ENCODE peak calls at places on chromosomes 11 and 22, in eight cellular contexts. Q is fibroblast of lung, X is Peyer's patch, U is vagina, M is heart right ventricle, K is uterus, S is body of pancreas, O is GM23338. A is an unnamed sample. For H3K4me1, the result is how much of the 10 kb centered on the place peaks cover.

GRCh38 chr11:119236891-119237290 is 30.8 kb downstream of the CBL start:
- DNase-seq in Q (peak), X (no peak), U (no peak), M (no peak), K (no peak), S (no peak), O (no peak), A (no peak)

GRCh38 chr11:34613462-34614183 is 7.3 kb upstream of the EHF start:
- DNase-seq in Q (no peak), X (no peak), U (peak), M (no peak), K (no peak), S (no peak), O (no peak), A (peak)

GRCh38 chr11:60763692-60764369 is 7.2 kb downstream of the MS4A15 start:
- DNase-seq in Q (no peak), X (peak), U (no peak), M (no peak), K (no peak), S (no peak), O (no peak), A (peak)

GRCh38 chr22:27510024-27510423 is 291.5 kb downstream of the MN1 start:
- DNase-seq in Q (no peak), X (no peak), U (no peak), M (no peak), K (no peak), S (no peak), O (no peak), A (no peak)

GRCh38 chr22:39491696-39492095 is 10.4 kb upstream of the MIEF1 start:
- DNase-seq in Q (no peak), X (no peak), U (no peak), M (no peak), K (no peak), S (no peak), O (no peak), A (no peak)

GRCh38 chr11:20647976-20648565 is 21.3 kb upstream of the NELL1 start:
- DNase-seq in Q (peak), X (peak), U (no peak), M (no peak), K (no peak), S (peak), O (peak), A (no peak)

GRCh38 chr11:6742260-6742659 is 29.5 kb downstream of the OR2AG2 start:
- DNase-seq in Q (no peak), X (no peak), U (no peak), M (no peak), K (no peak), S (no peak), O (no peak), A (no peak)

GRCh38 chr11:1152316-1153104 is 5.2 kb upstream of the MUC5AC start:
- DNase-seq in Q (peak), X (peak), U (no peak), M (peak), K (no peak), S (no peak), O (no peak), A (no peak)

GRCh38 chr11:64742940-64743590 is 877 bp downstream of the RASGRP2 start:
- DNase-seq in Q (no peak), X (peak), U (no peak), M (peak), K (peak), S (peak), O (peak), A (peak)

GRCh38 chr22:43828711-43829447 is 16.8 kb upstream of the EFCAB6 start:
- DNase-seq in Q (peak), X (peak), U (no peak), M (peak), K (peak), S (peak), O (peak), A (peak)

GRCh38 chr11:74341926-74342325 is 30.5 kb upstream of the P4HA3 start:
- DNase-seq in Q (no peak), X (no peak), U (no peak), M (no peak), K (no peak), S (no peak), O (no peak), A (no peak)

GRCh38 chr11:122109932-122110331 is 6.1 kb downstream of the BLID start:
- DNase-seq in Q (no peak), X (no peak), U (no peak), M (no peak), K (no peak), S (no peak), O (no peak), A (no peak)
- H3K4me1 ChIP-seq in Q (under half), X (under half), U (under half), M (under half), K (under half), S (under half), O (under half), A (under half)

GRCh38 chr22:28942333-28942732 is 59.0 kb downstream of the ZNRF3 start:
- DNase-seq in Q (no peak), X (no peak), U (no peak), M (no peak), K (no peak), S (no peak), O (no peak), A (no peak)

GRCh38 chr22:28943501-28943879 is 60.1 kb downstream of the ZNRF3 start:
- DNase-seq in Q (no peak), X (no peak), U (no peak), M (no peak), K (no peak), S (peak), O (no peak), A (no peak)

GRCh38 chr22:28940441-28940840 is 57.1 kb downstream of the ZNRF3 start:
- DNase-seq in Q (no peak), X (no peak), U (no peak), M (no peak), K (no peak), S (no peak), O (no peak), A (no peak)

GRCh38 chr22:28939932-28940331 is 56.6 kb downstream of the ZNRF3 start:
- DNase-seq in Q (no peak), X (no peak), U (no peak), M (no peak), K (no peak), S (no peak), O (no peak), A (no peak)

DNA sequence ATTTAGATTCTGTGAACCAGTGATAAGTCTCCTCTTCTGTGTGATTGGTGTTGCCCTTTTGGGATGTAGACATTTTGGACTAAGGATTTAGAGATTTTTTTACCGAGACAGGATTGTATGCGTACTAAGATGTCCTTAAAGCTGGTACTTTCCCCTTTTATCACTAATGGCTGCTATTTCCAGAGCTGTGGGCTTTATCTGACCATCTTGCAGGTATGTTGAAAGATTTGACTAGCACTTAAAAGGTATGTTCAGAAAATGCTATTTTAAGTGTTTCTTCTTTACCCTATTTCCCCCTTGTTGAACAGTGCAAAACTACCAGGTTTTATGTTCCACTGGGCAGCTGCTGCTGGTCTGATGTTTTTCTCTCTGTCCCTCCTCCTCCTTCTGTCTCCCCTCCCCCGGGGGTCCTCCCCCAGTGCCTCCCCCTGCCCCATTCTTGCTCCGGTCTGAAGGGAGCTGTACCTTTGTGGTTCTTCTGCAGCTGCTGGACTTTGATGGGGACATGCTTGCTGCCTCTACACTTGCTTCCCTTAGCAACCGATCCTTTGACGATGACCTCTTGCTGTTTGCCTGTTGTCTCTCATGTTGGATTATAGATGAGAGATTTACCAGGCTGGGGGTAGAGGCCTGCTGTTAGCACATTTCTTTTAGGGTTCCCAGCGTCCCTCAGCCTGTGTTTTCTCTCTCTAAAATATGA is 59.6 kb downstream of the ZNRF3 start:
- DNase-seq in Q (no peak), X (no peak), U (no peak), M (no peak), K (no peak), S (no peak), O (no peak), A (no peak)
- H3K4me1 ChIP-seq in Q (under half), X (under half), U (under half), M (under half), K (under half), S (under half), O (half or more), A (under half)

GRCh38 chr11:131204984-131205383 is 165.4 kb upstream of the NTM start:
- DNase-seq in Q (no peak), X (no peak), U (no peak), M (no peak), K (no peak), S (no peak), O (no peak), A (no peak)
- H3K4me1 ChIP-seq in Q (under half), X (under half), U (under half), M (under half), K (under half), S (under half), O (under half), A (under half)

GRCh38 chr11:114084414-114084813 is 24.9 kb downstream of the ZBTB16 start:
- DNase-seq in Q (no peak), X (no peak), U (no peak), M (no peak), K (no peak), S (peak), O (no peak), A (no peak)
- H3K4me1 ChIP-seq in Q (under half), X (under half), U (half or more), M (half or more), K (under half), S (half or more), O (under half), A (half or more)

A was measured in suprapubic skin.